ENCODE peak calls at places on chromosomes 4 and X, in ten cellular contexts. L is foreskin fibroblast, V is adipocyte, W is stomach, U is uterus, N is Caco-2, E is skeletal muscle cell, B is choroid plexus epithelial cell, K is dorsolateral prefrontal cortex, F is right cardiac atrium. X is an unnamed sample.

GRCh38 chr4:125434136-125434535 is 119.4 kb downstream of the FAT4 start:
- DNase-seq in L (peak), E (peak), U (no peak), N (no peak), W (no peak), K (no peak), F (no peak), B (peak), V (peak), X (peak)

GRCh38 chrX:22742174-22742573 is 257.6 kb upstream of the DDX53 start:
- DNase-seq in L (peak), U (no peak), E (peak), F (no peak), K (no peak), W (no peak), N (no peak), B (peak), V (peak), X (peak)

GRCh38 chr4:177255359-177255758 is 54.3 kb upstream of the NEIL3 start:
- DNase-seq in F (no peak), U (no peak), V (no peak), L (no peak), W (no peak), N (no peak), E (no peak), B (no peak), K (no peak), X (no peak)

GRCh38 chr4:128159967-128160366 is 98.9 kb downstream of the LARP1B start:
- DNase-seq in U (no peak), N (no peak), V (peak), F (no peak), B (peak), W (no peak), K (no peak), E (peak), L (peak), X (peak)

GRCh38 chr4:153573881-153574807 is 108.0 kb downstream of the TMEM131L start:
- DNase-seq in L (peak), U (peak), E (peak), F (peak), N (peak), W (peak), B (peak), V (peak), K (peak), X (peak)

GRCh38 chrX:26032141-26032917 is 105.8 kb upstream of the MAGEB18 start:
- DNase-seq in K (no peak), V (no peak), B (peak), F (no peak), E (no peak), L (no peak), W (no peak), U (no peak), N (no peak), X (no peak)

GRCh38 chr4:108010167-108010566 is 20.5 kb downstream of the HADH start:
- DNase-seq in V (peak), E (peak), K (no peak), B (peak), L (peak), N (no peak), F (no peak), U (no peak), W (no peak), X (peak)

GRCh38 chr4:113673450-113673849 is 88.1 kb downstream of the CAMK2D start:
- DNase-seq in K (no peak), V (peak), B (peak), U (no peak), N (peak), F (no peak), L (peak), W (no peak), E (no peak), X (no peak)

GRCh38 chrX:38879631-38880220 is 78.5 kb downstream of the MID1IP1 start:
- DNase-seq in F (peak), L (no peak), V (no peak), W (peak), B (no peak), K (no peak), N (no peak), U (no peak), E (no peak), X (no peak)

GRCh38 chrX:14936561-14936960 is 63.3 kb downstream of the MOSPD2 start:
- DNase-seq in E (no peak), N (no peak), K (no peak), V (peak), U (peak), W (no peak), F (no peak), B (peak), L (peak), X (peak)

GRCh38 chrX:23515028-23515427 is 152.3 kb upstream of the PRDX4 start:
- DNase-seq in L (no peak), K (no peak), U (no peak), W (no peak), B (no peak), V (no peak), N (no peak), F (no peak), E (no peak), X (no peak)

GRCh38 chr4:112142152-112142551 is 3.1 kb upstream of the FAM241A start:
- DNase-seq in N (no peak), E (no peak), W (no peak), L (no peak), V (no peak), F (no peak), B (no peak), U (no peak), K (no peak), X (no peak)

GRCh38 chr4:2962099-2962455 is 1.1 kb downstream of the NOP14 start:
- DNase-seq in F (no peak), N (no peak), W (no peak), V (peak), B (no peak), L (no peak), K (no peak), E (no peak), U (no peak), X (peak)

GRCh38 chr4:3364634-3365314 is 72.0 kb downstream of the RGS12 start:
- DNase-seq in F (no peak), K (no peak), V (no peak), B (no peak), N (no peak), E (no peak), W (no peak), L (no peak), U (no peak), X (no peak)

GRCh38 chrX:104486691-104487090 is 79.3 kb upstream of the IL1RAPL2 start:
- DNase-seq in W (no peak), N (no peak), U (no peak), L (no peak), E (no peak), B (no peak), V (no peak), K (no peak), F (no peak), X (no peak)

GRCh38 chr4:185108669-185109068 is 34.4 kb upstream of the SLC25A4 start:
- DNase-seq in V (no peak), W (peak), N (no peak), U (no peak), F (no peak), B (no peak), K (no peak), L (no peak), E (no peak), X (no peak)

GRCh38 chrX:24918715-24919114 is 97.0 kb downstream of the ARX start:
- DNase-seq in V (no peak), E (no peak), N (no peak), B (no peak), K (no peak), F (no peak), W (no peak), U (no peak), L (no peak), X (no peak)

GRCh38 chr4:155666701-155667537 is at the start of gene GUCY1A1:
- DNase-seq in E (no peak), B (peak), F (peak), W (peak), K (peak), V (peak), U (peak), N (no peak), L (peak), X (peak)

GRCh38 chr4:138162259-138162658 is 79.9 kb downstream of the SLC7A11 start:
- DNase-seq in K (no peak), E (no peak), L (no peak), B (no peak), U (no peak), N (no peak), W (no peak), F (no peak), V (peak), X (no peak)

GRCh38 chrX:49947778-49948177 is 25.4 kb downstream of the CLCN5 start:
- DNase-seq in B (no peak), W (no peak), N (no peak), L (no peak), E (no peak), F (no peak), V (no peak), U (no peak), K (no peak), X (no peak)

GRCh38 chrX:56219702-56220101 is 12.5 kb upstream of the KLF8 start:
- DNase-seq in N (no peak), L (peak), B (peak), U (no peak), V (peak), K (no peak), W (no peak), F (no peak), E (no peak), X (no peak)

GRCh38 chrX:64996805-64997204 is 20.6 kb upstream of the ZC4H2 start:
- DNase-seq in V (no peak), N (no peak), B (no peak), L (no peak), F (no peak), E (no peak), W (no peak), U (no peak), K (no peak), X (no peak)

GRCh38 chr4:87093443-87094123 is 126.8 kb downstream of the KLHL8 start:
- DNase-seq in E (no peak), B (peak), N (peak), F (no peak), U (no peak), K (peak), V (peak), L (peak), W (no peak), X (peak)

GRCh38 chr4:7254736-7255487 is 62.6 kb downstream of the SORCS2 start:
- DNase-seq in L (no peak), W (no peak), V (no peak), N (no peak), E (peak), U (no peak), B (peak), F (no peak), K (no peak), X (no peak)

GRCh38 chrX:110044531-110045249 is 41.8 kb downstream of the TMEM164 start:
- DNase-seq in V (no peak), E (no peak), B (no peak), W (no peak), K (no peak), F (no peak), N (no peak), L (peak), U (no peak), X (no peak)

GRCh38 chr4:98873059-98873458 is 55.9 kb downstream of the EIF4E start:
- DNase-seq in B (peak), V (peak), F (no peak), N (no peak), U (no peak), L (peak), K (no peak), E (no peak), W (no peak), X (peak)

GRCh38 chrX:39152106-39152649 is 350.9 kb downstream of the MID1IP1 start:
- DNase-seq in B (peak), K (no peak), V (peak), N (peak), U (no peak), F (peak), E (no peak), L (peak), W (peak), X (no peak)

GRCh38 chr4:37648084-37648817 is 37.9 kb downstream of the RELL1 start:
- DNase-seq in F (peak), V (peak), K (no peak), B (peak), E (peak), U (peak), L (peak), W (peak), N (peak), X (peak)

GRCh38 chr4:88672987-88673386 is 24.6 kb downstream of the NAP1L5 start:
- DNase-seq in F (no peak), E (no peak), K (no peak), L (peak), B (peak), V (peak), N (peak), W (peak), U (no peak), X (peak)

GRCh38 chr4:88792268-88792781 is 94.7 kb upstream of the NAP1L5 start:
- DNase-seq in L (peak), W (no peak), U (no peak), F (no peak), B (peak), E (peak), N (peak), V (peak), K (no peak), X (peak)

GRCh38 chr4:135177323-135177722 is 975.7 kb upstream of the PABPC4L start:
- DNase-seq in B (peak), K (no peak), L (no peak), W (no peak), U (no peak), E (no peak), F (no peak), V (peak), N (no peak), X (no peak)

GRCh38 chrX:34300871-34301270 is 168.8 kb upstream of the FAM47A start:
- DNase-seq in E (peak), B (peak), F (no peak), K (no peak), V (peak), W (no peak), N (peak), L (peak), U (no peak), X (peak)

GRCh38 chr4:80255374-80256095 is 10.9 kb upstream of the FGF5 start:
- DNase-seq in F (no peak), W (no peak), L (peak), K (no peak), B (no peak), N (no peak), U (no peak), V (peak), E (no peak), X (peak)

GRCh38 chrX:106802388-106803275 is at the start of gene TBC1D8B:
- DNase-seq in B (peak), V (peak), N (peak), L (peak), E (peak), F (peak), U (peak), K (peak), W (peak), X (peak)

DNA sequence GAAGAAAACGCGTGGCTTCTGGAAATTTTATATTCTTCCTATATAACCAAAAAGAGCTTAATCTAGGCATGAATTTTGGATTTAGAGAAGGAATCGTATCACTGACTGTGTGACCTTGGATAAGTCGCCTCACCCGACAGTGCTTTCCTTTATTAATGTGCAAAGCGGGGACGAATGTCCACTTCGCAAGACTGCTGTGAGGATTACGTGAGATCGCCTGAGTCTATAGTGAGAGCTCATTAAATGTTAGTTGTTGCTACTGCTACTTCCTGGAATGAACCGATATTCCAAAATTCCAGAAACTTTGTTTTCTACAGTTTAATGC is 448 bp upstream of the TBC1D8B start:
- DNase-seq in K (no peak), U (no peak), E (no peak), L (peak), W (no peak), B (no peak), N (no peak), V (peak), F (no peak), X (peak)
- H3K4me3 ChIP-seq in K (peak), U (peak), E (peak), L (peak), W (peak), B (peak), N (peak), V (peak), F (peak), X (peak)

DNA sequence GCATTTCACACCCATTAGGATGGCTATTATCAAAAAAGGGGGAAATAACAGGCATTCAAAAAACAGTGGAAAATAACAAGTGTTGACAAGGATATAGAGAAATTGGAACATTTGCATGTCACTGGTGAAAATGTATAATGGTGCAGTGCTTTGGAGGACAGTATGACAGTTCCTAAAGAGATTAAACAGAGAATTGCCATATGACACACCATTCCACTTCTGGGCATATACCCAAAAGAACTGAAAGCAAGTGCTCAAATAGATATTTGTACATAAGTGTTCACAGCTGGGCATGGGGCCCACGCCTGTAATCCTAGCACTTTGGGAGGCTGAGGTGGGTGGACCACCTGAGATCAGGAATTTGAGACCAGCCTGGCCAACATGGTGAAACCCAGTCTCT is 348.1 kb downstream of the NR3C2 start:
- DNase-seq in F (no peak), E (no peak), W (no peak), B (no peak), L (no peak), U (no peak), V (no peak), N (no peak), K (no peak), X (no peak)
- H3K4me3 ChIP-seq in F (no peak), E (no peak), W (no peak), B (no peak), L (no peak), U (no peak), V (no peak), N (no peak), K (no peak), X (no peak)

GRCh38 chr4:163612762-163613161 is 118.3 kb downstream of the TMA16 start:
- DNase-seq in W (no peak), V (no peak), K (no peak), E (no peak), L (no peak), F (no peak), B (no peak), U (no peak), N (no peak), X (no peak)
- H3K4me3 ChIP-seq in W (peak), V (no peak), K (peak), E (no peak), L (no peak), F (peak), B (no peak), U (no peak), N (no peak), X (no peak)

GRCh38 chr4:119028296-119028695 is 107.3 kb upstream of the MYOZ2 start:
- DNase-seq in U (no peak), W (no peak), B (no peak), K (no peak), E (no peak), F (no peak), N (no peak), V (no peak), L (no peak), X (no peak)
- H3K4me3 ChIP-seq in U (peak), W (peak), B (no peak), K (peak), E (peak), F (no peak), N (no peak), V (peak), L (peak), X (peak)

DNA sequence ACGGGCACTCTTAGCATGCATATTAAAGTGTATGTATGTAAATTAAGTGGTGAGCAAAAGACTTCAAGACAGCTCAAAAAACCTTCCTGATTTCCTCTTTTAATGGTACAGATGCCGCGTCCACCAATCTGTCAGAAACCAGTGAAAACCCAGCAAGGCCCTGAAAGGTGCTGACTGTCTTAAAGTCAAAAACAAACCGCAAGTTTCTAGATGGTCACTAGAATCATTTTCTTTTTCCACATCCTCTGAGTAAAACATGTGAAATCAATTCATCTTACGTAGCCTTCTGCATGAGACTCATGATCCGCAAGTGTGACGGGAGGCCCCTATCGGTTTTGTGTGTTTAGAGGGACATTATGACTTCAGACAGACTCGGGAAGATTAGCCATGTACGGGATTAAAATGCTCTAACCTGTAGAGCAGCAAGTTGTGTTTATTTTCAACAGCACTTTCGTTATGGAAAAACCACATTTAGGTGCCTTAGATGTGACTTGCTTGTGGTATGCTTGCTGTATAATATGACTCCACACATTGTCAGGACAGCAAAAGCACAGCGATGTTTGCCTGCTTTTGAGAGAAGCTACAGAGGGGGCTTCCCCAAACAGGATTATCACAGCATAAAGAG is 88.2 kb upstream of the STS start:
- DNase-seq in W (no peak), K (no peak), E (no peak), N (no peak), B (no peak), U (no peak), F (no peak), V (no peak), L (no peak), X (no peak)
- H3K4me3 ChIP-seq in W (no peak), K (no peak), E (no peak), N (no peak), B (no peak), U (no peak), F (no peak), V (no peak), L (no peak), X (no peak)

DNA sequence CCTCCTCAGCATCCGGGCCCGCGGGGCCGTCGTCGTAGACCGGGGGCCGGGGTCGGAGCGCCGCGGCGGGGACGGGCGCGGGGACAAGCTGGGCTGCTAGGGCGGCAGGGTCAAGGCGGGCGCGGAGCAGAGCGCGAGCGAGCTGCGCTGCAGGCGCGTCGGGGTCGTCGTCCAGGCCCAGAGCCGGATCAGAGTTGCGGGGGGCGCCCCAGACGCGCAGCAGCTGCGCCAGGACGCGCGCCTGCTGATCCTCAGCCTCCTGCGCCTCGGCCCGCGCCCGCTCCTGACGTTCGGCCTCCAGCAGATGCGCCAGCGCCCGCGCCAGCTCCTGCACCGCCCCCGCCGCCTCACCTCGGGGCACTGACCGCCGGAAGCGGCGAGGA is 3.5 kb downstream of the PCSK1N start:
- DNase-seq in B (peak), L (peak), U (no peak), E (no peak), F (peak), N (no peak), K (peak), W (no peak), V (peak), X (no peak)
- H3K4me3 ChIP-seq in B (no peak), L (no peak), U (no peak), E (no peak), F (no peak), N (no peak), K (peak), W (no peak), V (no peak), X (no peak)

X was measured in fibroblast of villous mesenchyme.